ENCODE peak calls at places on chromosomes 11 and 22, in five cellular contexts. One of them, this sample, is unnamed. For H3K4me1, the result is how much of the 10 kb centered on the place peaks cover.

GRCh38 chr11:127898422-127899365 is 688.7 kb downstream of the ETS1 start:
- DNase-seq in IMR-90: no peak
- DNase-seq in GM23248: no peak
- DNase-seq in left ventricle myocardium inferior: no peak
- DNase-seq in adrenal gland: no peak
- DNase-seq in this sample: no peak

GRCh38 chr11:113373306-113373705 is 14.3 kb upstream of the ANKK1 start:
- DNase-seq in IMR-90: peak
- DNase-seq in GM23248: peak
- DNase-seq in left ventricle myocardium inferior: no peak
- DNase-seq in adrenal gland: peak
- DNase-seq in this sample: no peak

GRCh38 chr11:76797341-76798201 is 14.4 kb downstream of the TSKU start:
- DNase-seq in IMR-90: no peak
- DNase-seq in GM23248: no peak
- DNase-seq in left ventricle myocardium inferior: no peak
- DNase-seq in adrenal gland: no peak
- DNase-seq in this sample: no peak

GRCh38 chr11:34416088-34416487 is 22.6 kb upstream of the CAT start:
- DNase-seq in IMR-90: no peak
- DNase-seq in GM23248: no peak
- DNase-seq in left ventricle myocardium inferior: no peak
- DNase-seq in adrenal gland: no peak
- DNase-seq in this sample: no peak

GRCh38 chr11:122656631-122657101 is 1.1 kb downstream of the UBASH3B start:
- DNase-seq in IMR-90: peak
- DNase-seq in GM23248: peak
- DNase-seq in left ventricle myocardium inferior: peak
- DNase-seq in adrenal gland: peak
- DNase-seq in this sample: peak

GRCh38 chr22:22710719-22711531 is 66.5 kb downstream of the GGTLC2 start:
- DNase-seq in IMR-90: peak
- DNase-seq in GM23248: peak
- DNase-seq in left ventricle myocardium inferior: peak
- DNase-seq in adrenal gland: peak
- DNase-seq in this sample: peak

GRCh38 chr11:108852701-108853100 is 187.8 kb downstream of the DDX10 start:
- DNase-seq in IMR-90: no peak
- DNase-seq in GM23248: no peak
- DNase-seq in left ventricle myocardium inferior: no peak
- DNase-seq in adrenal gland: no peak
- DNase-seq in this sample: no peak

GRCh38 chr11:1486054-1486825 is at the start of gene MOB2:
- DNase-seq in IMR-90: peak
- DNase-seq in GM23248: no peak
- DNase-seq in left ventricle myocardium inferior: peak
- DNase-seq in adrenal gland: peak
- DNase-seq in this sample: peak

GRCh38 chr22:17095538-17095937 is 10.7 kb downstream of the IL17RA start:
- DNase-seq in IMR-90: no peak
- DNase-seq in GM23248: peak
- DNase-seq in left ventricle myocardium inferior: no peak
- DNase-seq in adrenal gland: no peak
- DNase-seq in this sample: no peak

GRCh38 chr11:111983187-111983986 is 41.8 kb upstream of the DLAT start:
- DNase-seq in IMR-90: peak
- DNase-seq in GM23248: no peak
- DNase-seq in left ventricle myocardium inferior: no peak
- DNase-seq in adrenal gland: no peak
- DNase-seq in this sample: peak

GRCh38 chr22:44393066-44393465 is 80.3 kb upstream of the SHISAL1 start:
- DNase-seq in IMR-90: no peak
- DNase-seq in GM23248: no peak
- DNase-seq in left ventricle myocardium inferior: peak
- DNase-seq in adrenal gland: no peak
- DNase-seq in this sample: no peak

GRCh38 chr22:48536691-48537591 is 1290.7 kb downstream of the BRD1 start:
- DNase-seq in IMR-90: no peak
- DNase-seq in GM23248: peak
- DNase-seq in left ventricle myocardium inferior: no peak
- DNase-seq in adrenal gland: no peak
- DNase-seq in this sample: no peak

GRCh38 chr22:46361861-46362220 is 26.3 kb downstream of the TRMU start:
- DNase-seq in IMR-90: no peak
- DNase-seq in GM23248: no peak
- DNase-seq in left ventricle myocardium inferior: no peak
- DNase-seq in adrenal gland: no peak
- DNase-seq in this sample: no peak

GRCh38 chr22:45942344-45942743 is 34.6 kb downstream of the WNT7B start:
- DNase-seq in IMR-90: no peak
- DNase-seq in GM23248: no peak
- DNase-seq in left ventricle myocardium inferior: no peak
- DNase-seq in adrenal gland: no peak
- DNase-seq in this sample: no peak

GRCh38 chr11:35160902-35161585 is 22.1 kb downstream of the CD44 start:
- DNase-seq in IMR-90: no peak
- DNase-seq in GM23248: no peak
- DNase-seq in left ventricle myocardium inferior: no peak
- DNase-seq in adrenal gland: no peak
- DNase-seq in this sample: no peak

GRCh38 chr11:69638941-69639681 is 1.8 kb upstream of the CCND1 start:
- DNase-seq in IMR-90: peak
- DNase-seq in GM23248: peak
- DNase-seq in left ventricle myocardium inferior: peak
- DNase-seq in adrenal gland: peak
- DNase-seq in this sample: peak

GRCh38 chr22:21020802-21021429 is 6.0 kb downstream of the P2RX6 start:
- DNase-seq in IMR-90: no peak
- DNase-seq in GM23248: peak
- DNase-seq in left ventricle myocardium inferior: no peak
- DNase-seq in adrenal gland: no peak
- DNase-seq in this sample: no peak

GRCh38 chr22:46672731-46673130 is 52.5 kb downstream of the GRAMD4 start:
- DNase-seq in IMR-90: no peak
- DNase-seq in GM23248: peak
- DNase-seq in left ventricle myocardium inferior: no peak
- DNase-seq in adrenal gland: no peak
- DNase-seq in this sample: no peak

GRCh38 chr22:30204015-30204741 is 42.4 kb downstream of the LIF start:
- DNase-seq in IMR-90: no peak
- DNase-seq in GM23248: no peak
- DNase-seq in left ventricle myocardium inferior: no peak
- DNase-seq in adrenal gland: no peak
- DNase-seq in this sample: no peak
- H3K4me1 ChIP-seq in IMR-90: under half
- H3K4me1 ChIP-seq in GM23248: half or more
- H3K4me1 ChIP-seq in left ventricle myocardium inferior: under half
- H3K4me1 ChIP-seq in adrenal gland: under half
- H3K4me1 ChIP-seq in this sample: under half

GRCh38 chr11:65471410-65471762 is 27.5 kb upstream of the MALAT1 start:
- DNase-seq in IMR-90: peak
- DNase-seq in GM23248: peak
- DNase-seq in left ventricle myocardium inferior: peak
- DNase-seq in adrenal gland: peak
- DNase-seq in this sample: peak
- H3K4me3 ChIP-seq in IMR-90: peak
- H3K4me3 ChIP-seq in GM23248: peak
- H3K4me3 ChIP-seq in left ventricle myocardium inferior: peak
- H3K4me3 ChIP-seq in adrenal gland: peak
- H3K4me3 ChIP-seq in this sample: no peak

GRCh38 chr11:119691020-119691666 is 37.9 kb downstream of the NECTIN1 start:
- DNase-seq in IMR-90: no peak
- DNase-seq in GM23248: no peak
- DNase-seq in left ventricle myocardium inferior: no peak
- DNase-seq in adrenal gland: no peak
- DNase-seq in this sample: no peak
- H3K4me1 ChIP-seq in IMR-90: under half
- H3K4me1 ChIP-seq in GM23248: under half
- H3K4me1 ChIP-seq in left ventricle myocardium inferior: under half
- H3K4me1 ChIP-seq in adrenal gland: under half
- H3K4me1 ChIP-seq in this sample: under half

GRCh38 chr11:66676931-66677598 is 622 bp downstream of the RBM4B start:
- DNase-seq in IMR-90: peak
- DNase-seq in GM23248: peak
- DNase-seq in left ventricle myocardium inferior: no peak
- DNase-seq in adrenal gland: peak
- DNase-seq in this sample: no peak

GRCh38 chr11:66677599-66678375 is at the start of gene RBM4B:
- DNase-seq in IMR-90: peak
- DNase-seq in GM23248: peak
- DNase-seq in left ventricle myocardium inferior: peak
- DNase-seq in adrenal gland: peak
- DNase-seq in this sample: peak

GRCh38 chr11:66674964-66675602 is 2.6 kb downstream of the RBM4B start:
- DNase-seq in IMR-90: no peak
- DNase-seq in GM23248: no peak
- DNase-seq in left ventricle myocardium inferior: no peak
- DNase-seq in adrenal gland: no peak
- DNase-seq in this sample: no peak

GRCh38 chr11:66680966-66681645 is 3.4 kb upstream of the RBM4B start:
- DNase-seq in IMR-90: no peak
- DNase-seq in GM23248: no peak
- DNase-seq in left ventricle myocardium inferior: no peak
- DNase-seq in adrenal gland: no peak
- DNase-seq in this sample: no peak

GRCh38 chr11:66676279-66676919 is 1.3 kb downstream of the RBM4B start:
- DNase-seq in IMR-90: no peak
- DNase-seq in GM23248: no peak
- DNase-seq in left ventricle myocardium inferior: no peak
- DNase-seq in adrenal gland: peak
- DNase-seq in this sample: no peak
- H3K4me3 ChIP-seq in IMR-90: no peak
- H3K4me3 ChIP-seq in GM23248: peak
- H3K4me3 ChIP-seq in left ventricle myocardium inferior: peak
- H3K4me3 ChIP-seq in adrenal gland: peak
- H3K4me3 ChIP-seq in this sample: peak

GRCh38 chr11:36450391-36450714 is 59.7 kb downstream of the TRAF6 start:
- DNase-seq in IMR-90: no peak
- DNase-seq in GM23248: no peak
- DNase-seq in left ventricle myocardium inferior: no peak
- DNase-seq in adrenal gland: no peak
- DNase-seq in this sample: no peak

GRCh38 chr11:36451045-36451444 is 59.0 kb downstream of the TRAF6 start:
- DNase-seq in IMR-90: no peak
- DNase-seq in GM23248: no peak
- DNase-seq in left ventricle myocardium inferior: no peak
- DNase-seq in adrenal gland: no peak
- DNase-seq in this sample: no peak

GRCh38 chr11:36451681-36452080 is 58.4 kb downstream of the TRAF6 start:
- DNase-seq in IMR-90: no peak
- DNase-seq in GM23248: no peak
- DNase-seq in left ventricle myocardium inferior: no peak
- DNase-seq in adrenal gland: no peak
- DNase-seq in this sample: no peak

GRCh38 chr11:36447947-36448346 is 62.1 kb downstream of the TRAF6 start:
- DNase-seq in IMR-90: no peak
- DNase-seq in GM23248: no peak
- DNase-seq in left ventricle myocardium inferior: no peak
- DNase-seq in adrenal gland: no peak
- DNase-seq in this sample: peak

DNA sequence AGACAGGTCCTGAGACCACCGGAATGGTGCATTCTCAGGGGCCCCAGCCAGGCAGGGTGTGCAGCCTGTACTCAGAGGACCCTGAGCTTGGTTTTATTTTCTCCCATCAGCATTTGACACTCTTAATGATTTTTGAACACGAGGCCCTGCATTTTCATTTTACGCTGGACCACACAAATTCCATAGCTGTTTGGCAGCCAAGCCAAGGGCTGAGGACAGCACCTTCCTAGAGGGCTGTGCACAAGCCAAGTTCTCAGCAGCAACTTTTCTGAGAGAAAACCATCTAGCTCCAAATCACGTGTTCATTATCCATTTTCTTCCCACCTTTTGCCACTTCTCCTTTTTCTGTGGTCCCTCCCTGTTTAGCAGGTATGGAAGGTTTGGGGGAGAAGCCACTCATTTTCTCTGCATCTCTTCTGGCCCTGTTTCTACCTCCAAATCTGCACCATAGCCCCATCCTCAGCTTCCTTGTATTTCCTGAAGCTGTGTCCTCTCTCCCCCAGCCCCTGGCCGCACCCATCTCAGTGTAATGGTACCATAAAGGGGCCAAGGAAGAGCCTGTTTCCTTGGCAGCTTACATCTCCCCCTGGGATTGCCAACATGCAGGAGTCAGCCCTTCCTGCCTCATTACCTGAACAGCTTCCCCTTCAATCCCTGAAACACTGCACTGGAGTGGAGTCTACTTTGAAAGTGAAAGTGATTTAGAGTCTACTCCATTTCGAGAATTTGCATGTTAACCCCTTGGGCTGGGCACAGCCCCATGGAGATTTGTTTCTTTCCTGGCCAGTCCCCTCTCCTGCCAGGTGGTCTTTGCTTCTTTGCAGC is 60.3 kb downstream of the TRAF6 start:
- DNase-seq in IMR-90: no peak
- DNase-seq in GM23248: peak
- DNase-seq in left ventricle myocardium inferior: no peak
- DNase-seq in adrenal gland: no peak
- DNase-seq in this sample: no peak
- H3K4me1 ChIP-seq in IMR-90: under half
- H3K4me1 ChIP-seq in GM23248: under half
- H3K4me1 ChIP-seq in left ventricle myocardium inferior: under half
- H3K4me1 ChIP-seq in adrenal gland: under half
- H3K4me1 ChIP-seq in this sample: under half